ENCODE peak calls at places on chromosomes 13 and 19, in nine cellular contexts. Q is PC-3, H is PC-9, E is astrocyte of the cerebellum, B is tibial nerve, V is right lobe of liver, J is IMR-90, A is GM13977, Z is AG04450. S is an unnamed sample.

GRCh38 chr19:47081095-47081494 is 32.5 kb downstream of the ZC3H4 start:
- DNase-seq in V (no peak), Z (no peak), J (no peak), E (no peak), B (no peak), H (peak; percentile 43), Q (peak; percentile 12), A (no peak), S (no peak)

GRCh38 chr13:33125821-33126570 is 109.8 kb downstream of the KL start:
- DNase-seq in V (peak; percentile 78), H (peak; percentile 98), J (peak; percentile 97), A (no peak), B (peak; percentile 77), Q (peak; percentile 90), E (peak; percentile 92), Z (peak; percentile 87), S (no peak)

GRCh38 chr13:89454736-89455135 is 1783.6 kb downstream of the SLITRK5 start:
- DNase-seq in E (no peak), J (no peak), Q (peak; percentile 32), H (no peak), B (no peak), A (no peak), Z (no peak), V (no peak), S (no peak)

GRCh38 chr13:26047040-26047439 is 4.8 kb downstream of the SHISA2 start:
- DNase-seq in J (no peak), A (no peak), V (no peak), B (no peak), H (no peak), Z (no peak), Q (no peak), E (no peak), S (no peak)

GRCh38 chr13:75299913-75300862 is 181.8 kb downstream of the TBC1D4 start:
- DNase-seq in A (peak; percentile 18), V (no peak), H (no peak), Q (peak; percentile 36), E (no peak), Z (no peak), J (peak; percentile 46), B (no peak), S (no peak)

GRCh38 chr13:40600145-40600751 is 66.2 kb downstream of the FOXO1 start:
- DNase-seq in Q (no peak), B (no peak), E (no peak), J (no peak), A (no peak), V (no peak), Z (no peak), H (no peak), S (no peak)

GRCh38 chr13:45367995-45368394 is 27.0 kb upstream of the TPT1 start:
- DNase-seq in E (no peak), V (no peak), Z (no peak), A (no peak), B (no peak), J (no peak), H (no peak), Q (no peak), S (no peak)

GRCh38 chr13:90622547-90622946 is 724.9 kb upstream of the MIR17HG start:
- DNase-seq in V (no peak), A (no peak), E (no peak), Z (no peak), H (no peak), J (no peak), Q (peak; percentile 73), B (no peak), S (no peak)

GRCh38 chr19:912181-913079 is 589 bp downstream of the R3HDM4 start:
- DNase-seq in A (no peak), Q (no peak), H (no peak), V (no peak), E (no peak), Z (no peak), J (no peak), B (no peak), S (no peak)

GRCh38 chr13:75458696-75459422 is 23.1 kb downstream of the TBC1D4 start:
- DNase-seq in V (peak; percentile 57), Q (no peak), J (no peak), A (peak; percentile 58), B (no peak), E (no peak), H (no peak), Z (no peak), S (no peak)

GRCh38 chr13:114077121-114077937 is 55.1 kb downstream of the RASA3 start:
- DNase-seq in Z (no peak), H (no peak), V (peak; percentile 38), E (no peak), A (no peak), J (no peak), Q (no peak), B (no peak), S (no peak)

GRCh38 chr19:54515156-54515555 is 12.5 kb downstream of the LAIR2 start:
- DNase-seq in A (no peak), B (no peak), E (no peak), Q (no peak), V (no peak), Z (no peak), H (no peak), J (no peak), S (no peak)

GRCh38 chr13:101624210-101624922 is 171.9 kb downstream of the ITGBL1 start:
- DNase-seq in J (peak; percentile 11), V (no peak), E (no peak), H (peak; percentile 40), A (no peak), B (no peak), Z (no peak), Q (peak; percentile 39), S (no peak)

GRCh38 chr19:46602392-46603194 is 1.5 kb downstream of the CALM3 start:
- DNase-seq in Q (no peak), J (no peak), V (peak; percentile 54), Z (no peak), A (peak; percentile 17), H (no peak), B (no peak), E (no peak), S (no peak)

GRCh38 chr19:45757696-45758095 is 11.4 kb downstream of the SIX5 start:
- DNase-seq in A (no peak), J (no peak), Z (no peak), V (no peak), Q (no peak), E (no peak), B (no peak), H (no peak), S (no peak)

GRCh38 chr19:58572818-58573657 is at the start of gene MZF1:
- DNase-seq in Q (peak; percentile 100), V (peak; percentile 100), J (peak; percentile 100), Z (peak; percentile 100), B (peak; percentile 100), H (no peak), A (peak; percentile 98), E (peak; percentile 100), S (peak; percentile 100)

GRCh38 chr13:106182404-106182803 is 353.1 kb downstream of the EFNB2 start:
- DNase-seq in E (peak; percentile 82), J (peak; percentile 92), Q (peak; percentile 78), Z (peak; percentile 57), H (peak; percentile 58), A (no peak), B (no peak), V (no peak), S (no peak)

GRCh38 chr13:43441464-43441863 is 345.3 kb downstream of the ENOX1 start:
- DNase-seq in H (no peak), V (no peak), Z (no peak), A (no peak), J (no peak), Q (no peak), B (no peak), E (no peak), S (no peak)
- TF ChIP-seq CTCF in H (no peak), V (no peak), Z (no peak), A (no peak), J (no peak), Q (no peak), B (no peak), E (no peak), S (no peak)

DNA sequence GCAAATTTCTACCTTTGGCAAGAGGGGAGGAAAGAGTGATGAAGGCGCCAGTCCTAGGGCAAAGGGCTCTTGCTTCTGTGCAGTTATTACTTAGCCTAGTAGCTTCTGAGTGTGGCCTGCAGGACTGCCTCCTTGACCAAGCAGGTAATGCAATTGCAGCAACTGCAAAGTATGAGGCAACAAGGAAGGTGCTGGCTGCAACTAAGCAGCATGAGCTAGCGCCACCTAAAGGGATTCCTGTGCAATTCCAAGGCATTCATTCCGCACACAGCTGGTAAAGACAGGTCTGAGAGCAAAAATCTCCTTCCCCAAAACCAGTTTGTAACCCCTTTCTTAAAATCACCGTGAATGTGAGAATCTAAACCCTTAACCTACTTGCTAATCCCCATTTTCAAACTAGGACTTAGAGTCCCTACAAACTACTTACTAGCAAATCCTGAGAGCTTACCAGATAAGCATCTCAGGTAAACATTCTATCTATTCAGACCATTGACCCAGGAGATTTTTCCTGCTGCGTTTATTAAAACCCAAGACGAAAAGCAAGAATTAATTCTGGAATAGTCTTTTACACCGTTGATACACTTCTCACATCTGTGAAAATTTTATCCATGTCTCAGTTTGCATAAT is 62.9 kb downstream of the DCT start:
- DNase-seq in Q (peak; percentile 49), Z (no peak), A (no peak), V (peak; percentile 60), J (peak; percentile 24), E (no peak), B (no peak), H (no peak), S (no peak)
- TF ChIP-seq CTCF in Q (peak; percentile 66), Z (peak; percentile 36), A (peak; percentile 34), V (peak; percentile 78), J (peak; percentile 40), E (peak; percentile 49), B (no peak), H (peak; percentile 56), S (peak; percentile 43)

DNA sequence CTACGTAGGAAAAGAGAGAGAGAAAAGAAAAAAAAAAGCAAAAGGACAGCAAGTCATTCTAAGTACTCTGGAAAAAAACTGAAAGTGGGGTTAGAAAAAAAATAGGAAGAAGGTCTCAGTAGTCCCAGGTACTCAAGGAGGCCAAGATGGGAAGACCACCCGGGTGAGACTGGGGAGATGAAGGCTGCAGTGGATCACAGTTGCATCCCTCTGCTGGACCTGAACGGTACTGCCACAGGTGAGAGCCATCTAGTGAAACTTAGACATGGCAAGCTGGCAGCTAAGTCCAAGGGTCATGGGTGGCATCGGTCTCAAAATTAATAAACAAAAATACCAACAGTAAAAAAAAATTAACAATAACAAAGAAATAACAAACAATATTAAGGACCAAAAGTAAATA is 41.0 kb upstream of the ZNF91 start:
- DNase-seq in J (no peak), V (no peak), Z (no peak), Q (peak; percentile 4), B (no peak), A (no peak), E (no peak), H (no peak), S (no peak)
- TF ChIP-seq CTCF in J (no peak), V (no peak), Z (peak; percentile 30), Q (peak; percentile 40), B (no peak), A (peak; percentile 20), E (peak; percentile 29), H (peak; percentile 56), S (no peak)

DNA sequence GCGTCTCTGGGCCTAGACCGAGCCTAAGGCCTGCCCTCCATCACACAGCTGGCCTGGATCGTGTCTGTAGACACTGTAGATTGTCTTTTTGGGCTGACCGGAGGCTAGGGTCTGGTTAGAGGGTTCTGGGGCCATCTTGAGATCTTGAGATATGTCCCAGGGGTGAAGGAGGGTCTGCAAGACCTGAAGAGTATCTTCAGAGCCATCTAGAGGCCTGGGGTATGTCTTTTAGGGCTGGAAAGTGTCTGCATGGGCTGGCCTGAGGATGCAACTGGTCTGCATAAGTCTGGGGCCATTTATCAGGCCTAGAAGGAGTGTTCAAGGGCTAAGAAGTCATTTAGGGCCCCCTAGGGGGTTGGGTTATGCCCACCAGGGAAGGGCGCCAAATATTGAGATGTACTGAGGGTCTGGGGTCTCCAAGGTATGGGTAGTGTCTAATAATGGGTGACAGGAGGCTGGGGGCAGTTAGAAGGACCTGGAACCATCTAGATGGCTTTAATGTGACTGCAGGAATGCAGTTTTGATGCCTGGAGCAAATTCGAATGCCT is 553 bp downstream of the SCAF1 start:
- DNase-seq in J (no peak), Q (no peak), H (no peak), B (no peak), A (no peak), E (no peak), V (no peak), Z (no peak), S (no peak)
- TF ChIP-seq CTCF in J (no peak), Q (no peak), H (no peak), B (no peak), A (no peak), E (no peak), V (no peak), Z (no peak), S (no peak)